ENCODE peak calls at places on chromosome 2, in ten cellular contexts. R is NT2/D1; O is erythroblast; Y is WERI-Rb-1; F is tibial artery; G is activated CD4-positive, CD25-positive, alpha-beta regulatory T cell treated with anti-CD3 and anti-CD28 coated beads, Interleukin-2, amount 50 U/mL, for 72 hours; B is stimulated activated CD8-positive, alpha-beta memory T cell treated with anti-CD3 and anti-CD28 coated beads, Interleukin-4, amount 100 ng/mL, for 1 hour; I is fibroblast of the conjunctiva; V is cardiac muscle cell; Q is SK-N-DZ. E is an unnamed sample.

GRCh38 chr2:237643066-237643465 is 15.7 kb downstream of the LRRFIP1 start:
- DNase-seq in R (no peak), O (no peak), Y (no peak), F (no peak), G (no peak), B (no peak), I (no peak), V (no peak), Q (no peak), E (no peak)

GRCh38 chr2:150346806-150347205 is 140.7 kb downstream of the RND3 start:
- DNase-seq in R (no peak), O (no peak), Y (no peak), F (no peak), G (no peak), B (no peak), I (no peak), V (no peak), Q (no peak), E (no peak)

GRCh38 chr2:175688241-175688640 is 313.8 kb downstream of the LNPK start:
- DNase-seq in R (no peak), O (no peak), Y (no peak), F (no peak), G (no peak), B (no peak), I (no peak), V (no peak), Q (peak), E (no peak)

GRCh38 chr2:134306521-134306920 is 52.6 kb downstream of the MGAT5 start:
- DNase-seq in R (no peak), O (no peak), Y (peak), F (no peak), G (no peak), B (no peak), I (no peak), V (no peak), Q (no peak), E (no peak)

GRCh38 chr2:211367252-211367651 is 810.9 kb downstream of the CPS1 start:
- DNase-seq in R (no peak), O (no peak), Y (no peak), F (no peak), G (no peak), B (no peak), I (no peak), V (no peak), Q (no peak), E (no peak)

GRCh38 chr2:131143803-131144202 is 38.7 kb downstream of the PLEKHB2 start:
- DNase-seq in R (no peak), O (no peak), Y (no peak), F (no peak), G (no peak), B (no peak), I (no peak), V (no peak), Q (no peak), E (no peak)

GRCh38 chr2:224658776-224659175 is 57.4 kb downstream of the CCDC195 start:
- DNase-seq in R (no peak), O (no peak), Y (no peak), F (no peak), G (no peak), B (no peak), I (peak), V (no peak), Q (no peak), E (no peak)

GRCh38 chr2:45119038-45119437 is 109.8 kb upstream of the SIX2 start:
- DNase-seq in R (no peak), O (no peak), Y (no peak), F (no peak), G (no peak), B (no peak), I (no peak), V (no peak), Q (no peak), E (no peak)

GRCh38 chr2:9112079-9112721 is 94.4 kb upstream of the ASAP2 start:
- DNase-seq in R (no peak), O (peak), Y (no peak), F (peak), G (no peak), B (no peak), I (peak), V (peak), Q (peak), E (no peak)

GRCh38 chr2:176817061-176817565 is 395.5 kb upstream of the HNRNPA3 start:
- DNase-seq in R (no peak), O (no peak), Y (peak), F (no peak), G (no peak), B (no peak), I (no peak), V (peak), Q (peak), E (peak)